ENCODE peak calls at places on chromosome 4, in five cellular contexts. One of them, this sample, is unnamed.

GRCh38 chr4:137116144-137116543 is 416.1 kb downstream of the PCDH18 start:
- DNase-seq in ovary: no peak
- DNase-seq in mammary epithelial cell: peak
- DNase-seq in uterus: no peak
- DNase-seq in heart left ventricle: no peak
- DNase-seq in this sample: no peak

GRCh38 chr4:162939086-162939485 is 227.6 kb downstream of the NAF1 start:
- DNase-seq in ovary: no peak
- DNase-seq in mammary epithelial cell: no peak
- DNase-seq in uterus: no peak
- DNase-seq in heart left ventricle: no peak
- DNase-seq in this sample: no peak

GRCh38 chr4:90515191-90515590 is 388.0 kb downstream of the CCSER1 start:
- DNase-seq in ovary: no peak
- DNase-seq in mammary epithelial cell: peak
- DNase-seq in uterus: no peak
- DNase-seq in heart left ventricle: no peak
- DNase-seq in this sample: no peak

GRCh38 chr4:148843625-148844024 is 401.4 kb upstream of the NR3C2 start:
- DNase-seq in ovary: no peak
- DNase-seq in mammary epithelial cell: no peak
- DNase-seq in uterus: no peak
- DNase-seq in heart left ventricle: no peak
- DNase-seq in this sample: no peak

GRCh38 chr4:101279377-101279871 is 67.9 kb downstream of the PPP3CA start:
- DNase-seq in ovary: peak
- DNase-seq in mammary epithelial cell: no peak
- DNase-seq in uterus: peak
- DNase-seq in heart left ventricle: peak
- DNase-seq in this sample: no peak

GRCh38 chr4:100314057-100314456 is 123.8 kb upstream of the DDIT4L start:
- DNase-seq in ovary: no peak
- DNase-seq in mammary epithelial cell: no peak
- DNase-seq in uterus: no peak
- DNase-seq in heart left ventricle: no peak
- DNase-seq in this sample: no peak

GRCh38 chr4:20687894-20688293 is 12.4 kb upstream of the PACRGL start:
- DNase-seq in ovary: no peak
- DNase-seq in mammary epithelial cell: peak
- DNase-seq in uterus: no peak
- DNase-seq in heart left ventricle: no peak
- DNase-seq in this sample: no peak

GRCh38 chr4:158895797-158896442 is 127.1 kb downstream of the FNIP2 start:
- DNase-seq in ovary: no peak
- DNase-seq in mammary epithelial cell: peak
- DNase-seq in uterus: no peak
- DNase-seq in heart left ventricle: no peak
- DNase-seq in this sample: peak

GRCh38 chr4:75741027-75741426 is 16.6 kb downstream of the USO1 start:
- DNase-seq in ovary: no peak
- DNase-seq in mammary epithelial cell: no peak
- DNase-seq in uterus: no peak
- DNase-seq in heart left ventricle: no peak
- DNase-seq in this sample: no peak

GRCh38 chr4:39730067-39730466 is 32.1 kb downstream of the UBE2K start:
- DNase-seq in ovary: no peak
- DNase-seq in mammary epithelial cell: peak
- DNase-seq in uterus: no peak
- DNase-seq in heart left ventricle: no peak
- DNase-seq in this sample: no peak

GRCh38 chr4:41572414-41572986 is 34.5 kb downstream of the LIMCH1 start:
- DNase-seq in ovary: no peak
- DNase-seq in mammary epithelial cell: no peak
- DNase-seq in uterus: no peak
- DNase-seq in heart left ventricle: no peak
- DNase-seq in this sample: no peak

GRCh38 chr4:24912252-24913098 is at the start of gene CCDC149:
- DNase-seq in ovary: peak
- DNase-seq in mammary epithelial cell: peak
- DNase-seq in uterus: peak
- DNase-seq in heart left ventricle: peak
- DNase-seq in this sample: peak

GRCh38 chr4:177194906-177195305 is 114.8 kb upstream of the NEIL3 start:
- DNase-seq in ovary: no peak
- DNase-seq in mammary epithelial cell: no peak
- DNase-seq in uterus: no peak
- DNase-seq in heart left ventricle: no peak
- DNase-seq in this sample: no peak

GRCh38 chr4:182604953-182605352 is 312.2 kb downstream of the DCTD start:
- DNase-seq in ovary: no peak
- DNase-seq in mammary epithelial cell: no peak
- DNase-seq in uterus: no peak
- DNase-seq in heart left ventricle: no peak
- DNase-seq in this sample: peak

GRCh38 chr4:18106620-18107019 is 85.1 kb upstream of the LCORL start:
- DNase-seq in ovary: no peak
- DNase-seq in mammary epithelial cell: no peak
- DNase-seq in uterus: no peak
- DNase-seq in heart left ventricle: no peak
- DNase-seq in this sample: no peak

GRCh38 chr4:102533916-102534315 is 32.8 kb downstream of the NFKB1 start:
- DNase-seq in ovary: no peak
- DNase-seq in mammary epithelial cell: no peak
- DNase-seq in uterus: no peak
- DNase-seq in heart left ventricle: no peak
- DNase-seq in this sample: no peak

GRCh38 chr4:123524958-123525628 is 128.5 kb downstream of the SPRY1 start:
- DNase-seq in ovary: no peak
- DNase-seq in mammary epithelial cell: no peak
- DNase-seq in uterus: no peak
- DNase-seq in heart left ventricle: no peak
- DNase-seq in this sample: no peak

GRCh38 chr4:187258651-187259401 is 535.2 kb upstream of the FAT1 start:
- DNase-seq in ovary: no peak
- DNase-seq in mammary epithelial cell: no peak
- DNase-seq in uterus: no peak
- DNase-seq in heart left ventricle: no peak
- DNase-seq in this sample: no peak

GRCh38 chr4:20126906-20127305 is 124.8 kb upstream of the SLIT2 start:
- DNase-seq in ovary: no peak
- DNase-seq in mammary epithelial cell: peak
- DNase-seq in uterus: no peak
- DNase-seq in heart left ventricle: no peak
- DNase-seq in this sample: no peak

GRCh38 chr4:158176776-158177175 is 4.0 kb upstream of the GASK1B start:
- DNase-seq in ovary: no peak
- DNase-seq in mammary epithelial cell: no peak
- DNase-seq in uterus: no peak
- DNase-seq in heart left ventricle: no peak
- DNase-seq in this sample: no peak

GRCh38 chr4:64617813-64618212 is 208.6 kb upstream of the TECRL start:
- DNase-seq in ovary: no peak
- DNase-seq in mammary epithelial cell: peak
- DNase-seq in uterus: no peak
- DNase-seq in heart left ventricle: no peak
- DNase-seq in this sample: peak

GRCh38 chr4:95204267-95204835 is 344.4 kb downstream of the UNC5C start:
- DNase-seq in ovary: no peak
- DNase-seq in mammary epithelial cell: no peak
- DNase-seq in uterus: no peak
- DNase-seq in heart left ventricle: no peak
- DNase-seq in this sample: no peak

GRCh38 chr4:87240341-87240740 is 19.9 kb upstream of the KLHL8 start:
- DNase-seq in ovary: no peak
- DNase-seq in mammary epithelial cell: no peak
- DNase-seq in uterus: no peak
- DNase-seq in heart left ventricle: no peak
- DNase-seq in this sample: no peak

GRCh38 chr4:176898791-176899190 is 106.1 kb upstream of the VEGFC start:
- DNase-seq in ovary: no peak
- DNase-seq in mammary epithelial cell: peak
- DNase-seq in uterus: no peak
- DNase-seq in heart left ventricle: no peak
- DNase-seq in this sample: no peak

GRCh38 chr4:48033825-48034413 is 17.3 kb downstream of the NIPAL1 start:
- DNase-seq in ovary: no peak
- DNase-seq in mammary epithelial cell: peak
- DNase-seq in uterus: no peak
- DNase-seq in heart left ventricle: no peak
- DNase-seq in this sample: peak

GRCh38 chr4:6021831-6022606 is 3.8 kb upstream of the C4orf50 start:
- DNase-seq in ovary: no peak
- DNase-seq in mammary epithelial cell: no peak
- DNase-seq in uterus: no peak
- DNase-seq in heart left ventricle: no peak
- DNase-seq in this sample: no peak

GRCh38 chr4:6020633-6021032 is 2.4 kb upstream of the C4orf50 start:
- DNase-seq in ovary: no peak
- DNase-seq in mammary epithelial cell: no peak
- DNase-seq in uterus: no peak
- DNase-seq in heart left ventricle: no peak
- DNase-seq in this sample: no peak

GRCh38 chr4:6017800-6018199 is 431 bp downstream of the C4orf50 start:
- DNase-seq in ovary: no peak
- DNase-seq in mammary epithelial cell: no peak
- DNase-seq in uterus: no peak
- DNase-seq in heart left ventricle: no peak
- DNase-seq in this sample: no peak

GRCh38 chr4:6018331-6018730 is at the start of gene C4orf50:
- DNase-seq in ovary: no peak
- DNase-seq in mammary epithelial cell: no peak
- DNase-seq in uterus: no peak
- DNase-seq in heart left ventricle: no peak
- DNase-seq in this sample: no peak

DNA sequence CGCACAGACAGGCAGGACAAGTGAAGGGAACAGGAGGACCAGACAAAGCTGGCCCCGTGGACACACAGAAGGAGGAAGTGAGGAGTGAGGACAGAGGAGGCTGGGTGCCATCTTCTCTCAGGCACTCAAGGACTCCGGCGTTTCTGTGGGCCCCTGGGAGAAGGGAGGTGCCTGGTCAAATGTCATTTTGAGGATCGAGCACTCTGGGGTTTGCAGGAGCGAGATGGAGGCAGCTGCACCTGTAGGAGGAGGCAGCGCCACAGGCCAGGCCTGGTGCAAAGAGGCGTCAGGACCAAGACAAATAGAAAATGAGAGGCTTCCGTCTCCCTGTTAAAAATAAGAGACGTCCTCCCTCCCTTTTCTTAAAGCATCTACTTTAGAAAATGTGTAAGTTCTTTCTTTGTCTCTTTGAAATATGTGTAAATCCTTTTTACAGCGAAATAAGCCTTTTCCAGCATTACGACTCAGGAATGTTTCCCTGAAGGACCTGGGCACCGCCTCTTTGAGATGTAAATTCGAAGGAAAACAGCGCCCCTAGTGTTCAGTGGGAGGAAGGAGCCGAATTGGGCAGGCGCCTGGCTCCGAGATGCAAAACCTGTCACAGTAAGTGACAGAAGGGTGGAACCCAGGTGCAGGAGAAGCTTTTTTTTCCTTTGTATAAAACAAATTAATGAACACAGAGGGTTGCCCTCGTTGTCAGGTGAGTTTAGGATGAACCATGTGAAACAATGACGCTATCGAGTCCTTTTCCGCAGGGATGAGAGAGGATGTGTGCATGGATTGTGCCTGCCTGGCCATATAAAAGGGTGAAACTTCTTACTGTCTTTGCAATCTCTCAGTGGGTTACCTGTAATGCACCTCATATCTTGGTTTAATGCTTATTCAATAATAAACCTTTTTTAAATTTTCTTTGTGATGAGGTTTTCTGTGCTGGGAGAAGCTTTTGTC is 1.4 kb upstream of the C4orf50 start:
- DNase-seq in ovary: peak
- DNase-seq in mammary epithelial cell: no peak
- DNase-seq in uterus: no peak
- DNase-seq in heart left ventricle: no peak
- DNase-seq in this sample: peak
- TF ChIP-seq CTCF in ovary: no peak
- TF ChIP-seq CTCF in mammary epithelial cell: peak
- TF ChIP-seq CTCF in uterus: peak
- TF ChIP-seq CTCF in heart left ventricle: peak
- TF ChIP-seq CTCF in this sample: peak

GRCh38 chr4:6945052-6945409 is 35.4 kb downstream of the TBC1D14 start:
- DNase-seq in ovary: no peak
- DNase-seq in mammary epithelial cell: no peak
- DNase-seq in uterus: no peak
- DNase-seq in heart left ventricle: no peak
- DNase-seq in this sample: no peak
- H3K27ac ChIP-seq in ovary: no peak
- H3K27ac ChIP-seq in mammary epithelial cell: no peak
- H3K27ac ChIP-seq in uterus: no peak
- H3K27ac ChIP-seq in heart left ventricle: no peak
- H3K27ac ChIP-seq in this sample: peak

GRCh38 chr4:2046031-2046961 is 12.8 kb upstream of the NAT8L start:
- DNase-seq in ovary: no peak
- DNase-seq in mammary epithelial cell: no peak
- DNase-seq in uterus: no peak
- DNase-seq in heart left ventricle: no peak
- DNase-seq in this sample: no peak
- TF ChIP-seq CTCF in ovary: no peak
- TF ChIP-seq CTCF in mammary epithelial cell: no peak
- TF ChIP-seq CTCF in uterus: no peak
- TF ChIP-seq CTCF in heart left ventricle: no peak
- TF ChIP-seq CTCF in this sample: no peak

GRCh38 chr4:3292571-3293409 is at the start of gene RGS12:
- DNase-seq in ovary: peak
- DNase-seq in mammary epithelial cell: peak
- DNase-seq in uterus: peak
- DNase-seq in heart left ventricle: peak
- DNase-seq in this sample: peak

GRCh38 chr4:3291411-3291968 is 1.3 kb upstream of the RGS12 start:
- DNase-seq in ovary: no peak
- DNase-seq in mammary epithelial cell: peak
- DNase-seq in uterus: no peak
- DNase-seq in heart left ventricle: no peak
- DNase-seq in this sample: peak

GRCh38 chr4:3291969-3292570 is 751 bp upstream of the RGS12 start:
- DNase-seq in ovary: peak
- DNase-seq in mammary epithelial cell: peak
- DNase-seq in uterus: peak
- DNase-seq in heart left ventricle: peak
- DNase-seq in this sample: peak

GRCh38 chr4:3290476-3290875 is 2.3 kb upstream of the RGS12 start:
- DNase-seq in ovary: peak
- DNase-seq in mammary epithelial cell: no peak
- DNase-seq in uterus: no peak
- DNase-seq in heart left ventricle: no peak
- DNase-seq in this sample: no peak

DNA sequence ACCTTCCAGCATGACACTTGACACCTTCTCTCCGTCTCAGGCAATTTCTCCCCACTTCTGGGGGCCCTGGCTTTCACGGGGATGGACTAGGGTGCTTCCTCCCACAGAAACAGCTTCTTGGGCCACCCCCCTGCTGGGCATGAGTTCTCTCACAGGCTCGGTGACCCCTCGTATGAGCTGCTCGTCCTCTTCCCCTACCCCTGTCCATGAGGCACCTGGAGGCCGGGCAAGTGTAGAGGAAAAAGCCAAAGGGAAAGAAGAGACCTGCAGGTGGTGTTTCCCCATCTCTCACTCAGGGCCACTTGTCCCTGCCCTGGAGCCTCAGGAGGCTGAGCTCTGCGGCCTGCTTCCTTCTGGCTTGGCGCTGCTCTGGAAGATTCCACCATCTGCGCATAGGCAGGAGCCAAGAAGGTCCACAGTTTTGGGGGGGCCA is 1.9 kb upstream of the RGS12 start:
- DNase-seq in ovary: peak
- DNase-seq in mammary epithelial cell: no peak
- DNase-seq in uterus: no peak
- DNase-seq in heart left ventricle: no peak
- DNase-seq in this sample: no peak
- H3K27ac ChIP-seq in ovary: no peak
- H3K27ac ChIP-seq in mammary epithelial cell: no peak
- H3K27ac ChIP-seq in uterus: no peak
- H3K27ac ChIP-seq in heart left ventricle: no peak
- H3K27ac ChIP-seq in this sample: peak

This sample was measured in RWPE1.